ENCODE peak calls at places on chromosomes 2 and 18, in nine cellular contexts. S, J, M, X, D, B, I, O and E are unnamed samples.

GRCh38 chr2:233436191-233436581 is 81.9 kb downstream of the DGKD start:
- DNase-seq in S (no peak), J (peak; percentile 49), M (peak; percentile 3), X (no peak), D (no peak), B (no peak), I (no peak), O (no peak), E (no peak)

GRCh38 chr2:109470121-109470921 is 143.4 kb downstream of the SEPTIN10 start:
- DNase-seq in S (no peak), J (peak; percentile 77), M (no peak), X (no peak), D (no peak), B (no peak), I (peak; percentile 71), O (no peak), E (no peak)

GRCh38 chr2:163182764-163183354 is 344.3 kb upstream of the KCNH7 start:
- DNase-seq in S (no peak), J (no peak), M (no peak), X (no peak), D (no peak), B (no peak), I (no peak), O (no peak), E (no peak)

GRCh38 chr2:232410238-232410900 is 3.7 kb downstream of the ALPG start:
- DNase-seq in S (no peak), J (no peak), M (no peak), X (no peak), D (no peak), B (no peak), I (no peak), O (no peak), E (no peak)

GRCh38 chr2:7281802-7282201 is 364.6 kb downstream of the RNF144A start:
- DNase-seq in S (no peak), J (no peak), M (no peak), X (no peak), D (no peak), B (no peak), I (no peak), O (no peak), E (no peak)

GRCh38 chr2:183866666-183867065 is 731.7 kb upstream of the ZNF804A start:
- DNase-seq in S (no peak), J (no peak), M (no peak), X (no peak), D (no peak), B (no peak), I (no peak), O (no peak), E (no peak)

GRCh38 chr2:75410702-75411101 is 150.0 kb downstream of the EVA1A start:
- DNase-seq in S (no peak), J (no peak), M (no peak), X (no peak), D (no peak), B (no peak), I (no peak), O (no peak), E (no peak)

GRCh38 chr18:26376106-26376505 is 149.9 kb downstream of the TAF4B start:
- DNase-seq in S (no peak), J (no peak), M (no peak), X (no peak), D (no peak), B (no peak), I (no peak), O (no peak), E (no peak)

GRCh38 chr18:42157420-42157819 is 202.4 kb downstream of the PIK3C3 start:
- DNase-seq in S (no peak), J (no peak), M (no peak), X (no peak), D (no peak), B (no peak), I (no peak), O (no peak), E (no peak)

GRCh38 chr2:202122167-202122540 is 49.1 kb downstream of the KIAA2012 start:
- DNase-seq in S (no peak), J (no peak), M (no peak), X (no peak), D (no peak), B (no peak), I (no peak), O (no peak), E (no peak)

GRCh38 chr2:43133708-43134570 is 92.5 kb downstream of the ZFP36L2 start:
- DNase-seq in S (peak; percentile 86), J (no peak), M (no peak), X (peak; percentile 65), D (peak; percentile 54), B (peak; percentile 63), I (no peak), O (no peak), E (no peak)

GRCh38 chr18:5152335-5153020 is 44.6 kb downstream of the AKAIN1 start:
- DNase-seq in S (no peak), J (no peak), M (no peak), X (no peak), D (no peak), B (no peak), I (no peak), O (no peak), E (no peak)

GRCh38 chr2:118675531-118675930 is 171.9 kb downstream of the EN1 start:
- DNase-seq in S (no peak), J (no peak), M (peak; percentile 72), X (no peak), D (no peak), B (no peak), I (no peak), O (no peak), E (no peak)

GRCh38 chr2:240722796-240723735 is 31.4 kb downstream of the AQP12A start:
- DNase-seq in S (no peak), J (no peak), M (no peak), X (no peak), D (no peak), B (no peak), I (no peak), O (no peak), E (no peak)

GRCh38 chr2:210663574-210663973 is 107.2 kb downstream of the CPS1 start:
- DNase-seq in S (no peak), J (no peak), M (no peak), X (no peak), D (no peak), B (no peak), I (no peak), O (peak; percentile 9), E (no peak)

GRCh38 chr2:134143568-134143967 is 110.3 kb upstream of the MGAT5 start:
- DNase-seq in S (no peak), J (no peak), M (no peak), X (no peak), D (no peak), B (no peak), I (no peak), O (no peak), E (no peak)

GRCh38 chr2:67923696-67924095 is 139.1 kb downstream of the C1D start:
- DNase-seq in S (no peak), J (no peak), M (peak; percentile 25), X (no peak), D (no peak), B (no peak), I (peak; percentile 47), O (peak; percentile 11), E (no peak)

GRCh38 chr2:25362564-25363145 is 20.9 kb upstream of the DNMT3A start:
- DNase-seq in S (peak; percentile 62), J (no peak), M (no peak), X (peak; percentile 50), D (no peak), B (peak; percentile 57), I (peak; percentile 44), O (peak; percentile 27), E (no peak)

GRCh38 chr18:74456409-74457042 is 582 bp downstream of the DIPK1C start:
- DNase-seq in S (no peak), J (no peak), M (no peak), X (no peak), D (no peak), B (no peak), I (peak; percentile 2), O (no peak), E (no peak)

GRCh38 chr18:75923169-75923568 is 495.7 kb upstream of the SMIM21 start:
- DNase-seq in S (no peak), J (peak; percentile 88), M (peak; percentile 67), X (no peak), D (peak; percentile 67), B (no peak), I (peak; percentile 94), O (peak; percentile 76), E (peak; percentile 78)

DNA sequence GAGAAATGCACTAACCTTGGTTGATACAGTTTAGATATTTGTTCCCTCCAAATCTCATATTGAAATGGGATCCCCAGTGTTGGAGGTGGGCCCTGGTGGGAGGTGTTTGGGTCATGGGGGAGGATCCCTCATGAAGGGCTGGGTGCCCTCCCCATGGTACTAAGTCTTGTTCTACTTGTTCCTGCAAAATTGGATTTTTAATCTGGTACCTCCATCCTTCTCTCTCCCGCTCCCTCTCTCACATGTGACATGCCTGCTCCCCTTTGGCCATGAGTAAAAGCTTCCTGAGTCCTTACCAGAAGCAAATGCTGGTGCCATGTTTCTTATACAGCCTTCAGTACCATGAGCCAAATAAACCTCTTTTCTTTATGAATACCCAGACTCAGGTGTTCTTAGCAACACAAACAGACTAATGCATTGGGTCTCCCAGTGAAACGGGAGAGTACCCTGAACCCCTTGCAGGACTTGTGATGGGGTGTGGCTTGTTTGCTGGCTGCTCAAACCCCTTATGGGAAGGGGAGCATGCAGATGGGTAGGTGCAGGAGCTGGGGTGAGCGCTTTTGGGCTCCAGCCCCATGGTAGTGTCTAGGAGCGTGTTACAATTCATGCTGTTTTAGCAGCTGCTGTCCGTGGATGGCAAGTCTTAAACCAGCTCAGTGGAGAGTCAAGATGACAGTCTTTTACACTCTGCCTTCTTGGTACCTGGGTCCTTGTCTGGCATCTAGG is 27.2 kb downstream of the FAHD2B start:
- DNase-seq in S (no peak), J (no peak), M (no peak), X (no peak), D (no peak), B (no peak), I (no peak), O (no peak), E (no peak)
- H3K4me1 ChIP-seq in S (no peaks in the 10 kb centered on the region), J (no peaks in the 10 kb centered on the region), M (no peaks in the 10 kb centered on the region), X (no peaks in the 10 kb centered on the region), D (no peaks in the 10 kb centered on the region), B (no peaks in the 10 kb centered on the region), I (no peaks in the 10 kb centered on the region), O (no peaks in the 10 kb centered on the region), E (no peaks in the 10 kb centered on the region)

GRCh38 chr2:37188570-37188969 is at the start of gene SULT6B1:
- DNase-seq in S (no peak), J (no peak), M (no peak), X (no peak), D (no peak), B (no peak), I (no peak), O (no peak), E (no peak)
- H3K27ac ChIP-seq in S (no peak within 1 kb of the TSS), J (no peak within 1 kb of the TSS), M (no peak within 1 kb of the TSS), X (no peak within 1 kb of the TSS), D (peak within 1 kb of the TSS; percentile 18), B (no peak within 1 kb of the TSS), I (no peak within 1 kb of the TSS), O (peak within 1 kb of the TSS; percentile 41), E (no peak within 1 kb of the TSS)

GRCh38 chr2:36456227-36456788 is 100.7 kb downstream of the CRIM1 start:
- DNase-seq in S (no peak), J (peak; percentile 85), M (peak; percentile 78), X (no peak), D (no peak), B (no peak), I (peak; percentile 90), O (peak; percentile 55), E (peak; percentile 82)
- H3K4me1 ChIP-seq in S (no peaks in the 10 kb centered on the region), J (peaks cover 17% of the 10 kb centered on the region), M (peaks cover 87% of the 10 kb centered on the region), X (peaks cover 8% of the 10 kb centered on the region), D (no peaks in the 10 kb centered on the region), B (peaks cover 6% of the 10 kb centered on the region), I (peaks cover 71% of the 10 kb centered on the region), O (peaks cover 18% of the 10 kb centered on the region), E (no peaks in the 10 kb centered on the region)

GRCh38 chr18:25349926-25350560 is 1.9 kb downstream of the ZNF521 start:
- DNase-seq in S (no peak), J (peak; percentile 78), M (peak; percentile 23), X (no peak), D (no peak), B (no peak), I (peak; percentile 8), O (no peak), E (no peak)
- H3K27ac ChIP-seq in S (no peak overlapping the region), J (no peak overlapping the region), M (peak overlapping the region; percentile 81), X (no peak overlapping the region), D (no peak overlapping the region), B (no peak overlapping the region), I (peak overlapping the region; percentile 91), O (peak overlapping the region; percentile 30), E (peak overlapping the region; percentile 97)